ENCODE peak calls at places on chromosomes 13 and 19, in ten cellular contexts. One of them, this sample, is unnamed.

GRCh38 chr13:48976677-48977625 is 1.2 kb downstream of the FNDC3A start:
- DNase-seq in activated T-cell treated with anti-CD3 and anti-CD28 coated beads for 1 hour: no peak
- DNase-seq in amniotic stem cell: no peak
- DNase-seq in activated CD4-positive, alpha-beta T cell treated with anti-CD3 and anti-CD28 coated beads for 1 hour: no peak
- DNase-seq in A172: peak
- DNase-seq in stimulated activated CD8-positive, alpha-beta memory T cell treated with anti-CD3 and anti-CD28 coated beads, Interleukin-4, amount 100 ng/mL, for 48 hours: no peak
- DNase-seq in T-helper 1 cell: no peak
- DNase-seq in MCF 10A: peak
- DNase-seq in GM23248: peak
- DNase-seq in EL: peak
- DNase-seq in this sample: peak

GRCh38 chr13:41060723-41061074 is 610 bp upstream of the WBP4 start:
- DNase-seq in activated T-cell treated with anti-CD3 and anti-CD28 coated beads for 1 hour: peak
- DNase-seq in amniotic stem cell: peak
- DNase-seq in activated CD4-positive, alpha-beta T cell treated with anti-CD3 and anti-CD28 coated beads for 1 hour: peak
- DNase-seq in A172: peak
- DNase-seq in stimulated activated CD8-positive, alpha-beta memory T cell treated with anti-CD3 and anti-CD28 coated beads, Interleukin-4, amount 100 ng/mL, for 48 hours: peak
- DNase-seq in T-helper 1 cell: peak
- DNase-seq in MCF 10A: peak
- DNase-seq in GM23248: peak
- DNase-seq in EL: peak
- DNase-seq in this sample: peak

GRCh38 chr19:48308695-48309586 is 16.4 kb upstream of the EMP3 start:
- DNase-seq in activated T-cell treated with anti-CD3 and anti-CD28 coated beads for 1 hour: no peak
- DNase-seq in amniotic stem cell: no peak
- DNase-seq in activated CD4-positive, alpha-beta T cell treated with anti-CD3 and anti-CD28 coated beads for 1 hour: no peak
- DNase-seq in A172: no peak
- DNase-seq in stimulated activated CD8-positive, alpha-beta memory T cell treated with anti-CD3 and anti-CD28 coated beads, Interleukin-4, amount 100 ng/mL, for 48 hours: no peak
- DNase-seq in T-helper 1 cell: no peak
- DNase-seq in MCF 10A: no peak
- DNase-seq in GM23248: no peak
- DNase-seq in EL: peak
- DNase-seq in this sample: peak

GRCh38 chr13:100646030-100646673 is 28.4 kb downstream of the TMTC4 start:
- DNase-seq in activated T-cell treated with anti-CD3 and anti-CD28 coated beads for 1 hour: no peak
- DNase-seq in amniotic stem cell: no peak
- DNase-seq in activated CD4-positive, alpha-beta T cell treated with anti-CD3 and anti-CD28 coated beads for 1 hour: no peak
- DNase-seq in A172: peak
- DNase-seq in stimulated activated CD8-positive, alpha-beta memory T cell treated with anti-CD3 and anti-CD28 coated beads, Interleukin-4, amount 100 ng/mL, for 48 hours: no peak
- DNase-seq in T-helper 1 cell: no peak
- DNase-seq in MCF 10A: peak
- DNase-seq in GM23248: peak
- DNase-seq in EL: peak
- DNase-seq in this sample: peak

GRCh38 chr19:52722062-52723005 is 12.5 kb downstream of the ZNF611 start:
- DNase-seq in activated T-cell treated with anti-CD3 and anti-CD28 coated beads for 1 hour: no peak
- DNase-seq in amniotic stem cell: peak
- DNase-seq in activated CD4-positive, alpha-beta T cell treated with anti-CD3 and anti-CD28 coated beads for 1 hour: no peak
- DNase-seq in A172: peak
- DNase-seq in stimulated activated CD8-positive, alpha-beta memory T cell treated with anti-CD3 and anti-CD28 coated beads, Interleukin-4, amount 100 ng/mL, for 48 hours: no peak
- DNase-seq in T-helper 1 cell: no peak
- DNase-seq in MCF 10A: peak
- DNase-seq in GM23248: peak
- DNase-seq in EL: peak
- DNase-seq in this sample: peak

GRCh38 chr13:30870916-30871712 is 35.0 kb upstream of the MEDAG start:
- DNase-seq in activated T-cell treated with anti-CD3 and anti-CD28 coated beads for 1 hour: no peak
- DNase-seq in amniotic stem cell: no peak
- DNase-seq in activated CD4-positive, alpha-beta T cell treated with anti-CD3 and anti-CD28 coated beads for 1 hour: no peak
- DNase-seq in A172: no peak
- DNase-seq in stimulated activated CD8-positive, alpha-beta memory T cell treated with anti-CD3 and anti-CD28 coated beads, Interleukin-4, amount 100 ng/mL, for 48 hours: no peak
- DNase-seq in T-helper 1 cell: no peak
- DNase-seq in MCF 10A: no peak
- DNase-seq in GM23248: no peak
- DNase-seq in EL: no peak
- DNase-seq in this sample: no peak

GRCh38 chr13:30565658-30566057 is 52.1 kb upstream of the USPL1 start:
- DNase-seq in activated T-cell treated with anti-CD3 and anti-CD28 coated beads for 1 hour: no peak
- DNase-seq in amniotic stem cell: no peak
- DNase-seq in activated CD4-positive, alpha-beta T cell treated with anti-CD3 and anti-CD28 coated beads for 1 hour: no peak
- DNase-seq in A172: no peak
- DNase-seq in stimulated activated CD8-positive, alpha-beta memory T cell treated with anti-CD3 and anti-CD28 coated beads, Interleukin-4, amount 100 ng/mL, for 48 hours: no peak
- DNase-seq in T-helper 1 cell: no peak
- DNase-seq in MCF 10A: no peak
- DNase-seq in GM23248: no peak
- DNase-seq in EL: no peak
- DNase-seq in this sample: no peak

GRCh38 chr19:51020988-51021651 is 1.6 kb upstream of the KLK10 start:
- DNase-seq in activated T-cell treated with anti-CD3 and anti-CD28 coated beads for 1 hour: no peak
- DNase-seq in amniotic stem cell: no peak
- DNase-seq in activated CD4-positive, alpha-beta T cell treated with anti-CD3 and anti-CD28 coated beads for 1 hour: no peak
- DNase-seq in A172: peak
- DNase-seq in stimulated activated CD8-positive, alpha-beta memory T cell treated with anti-CD3 and anti-CD28 coated beads, Interleukin-4, amount 100 ng/mL, for 48 hours: no peak
- DNase-seq in T-helper 1 cell: no peak
- DNase-seq in MCF 10A: peak
- DNase-seq in GM23248: peak
- DNase-seq in EL: peak
- DNase-seq in this sample: peak

GRCh38 chr13:49956131-49956530 is 20.0 kb upstream of the SPRYD7 start:
- DNase-seq in activated T-cell treated with anti-CD3 and anti-CD28 coated beads for 1 hour: no peak
- DNase-seq in amniotic stem cell: no peak
- DNase-seq in activated CD4-positive, alpha-beta T cell treated with anti-CD3 and anti-CD28 coated beads for 1 hour: no peak
- DNase-seq in A172: no peak
- DNase-seq in stimulated activated CD8-positive, alpha-beta memory T cell treated with anti-CD3 and anti-CD28 coated beads, Interleukin-4, amount 100 ng/mL, for 48 hours: no peak
- DNase-seq in T-helper 1 cell: no peak
- DNase-seq in MCF 10A: no peak
- DNase-seq in GM23248: no peak
- DNase-seq in EL: no peak
- DNase-seq in this sample: no peak

GRCh38 chr13:41488124-41488523 is 30.8 kb downstream of the RGCC start:
- DNase-seq in activated T-cell treated with anti-CD3 and anti-CD28 coated beads for 1 hour: no peak
- DNase-seq in amniotic stem cell: no peak
- DNase-seq in activated CD4-positive, alpha-beta T cell treated with anti-CD3 and anti-CD28 coated beads for 1 hour: no peak
- DNase-seq in A172: no peak
- DNase-seq in stimulated activated CD8-positive, alpha-beta memory T cell treated with anti-CD3 and anti-CD28 coated beads, Interleukin-4, amount 100 ng/mL, for 48 hours: no peak
- DNase-seq in T-helper 1 cell: no peak
- DNase-seq in MCF 10A: no peak
- DNase-seq in GM23248: no peak
- DNase-seq in EL: no peak
- DNase-seq in this sample: no peak

GRCh38 chr13:110319774-110320509 is 12.9 kb downstream of the COL4A2 start:
- DNase-seq in activated T-cell treated with anti-CD3 and anti-CD28 coated beads for 1 hour: no peak
- DNase-seq in amniotic stem cell: no peak
- DNase-seq in activated CD4-positive, alpha-beta T cell treated with anti-CD3 and anti-CD28 coated beads for 1 hour: no peak
- DNase-seq in A172: peak
- DNase-seq in stimulated activated CD8-positive, alpha-beta memory T cell treated with anti-CD3 and anti-CD28 coated beads, Interleukin-4, amount 100 ng/mL, for 48 hours: peak
- DNase-seq in T-helper 1 cell: no peak
- DNase-seq in MCF 10A: peak
- DNase-seq in GM23248: peak
- DNase-seq in EL: peak
- DNase-seq in this sample: peak

GRCh38 chr19:47745010-47745901 is at the start of gene NOP53:
- DNase-seq in activated T-cell treated with anti-CD3 and anti-CD28 coated beads for 1 hour: peak
- DNase-seq in amniotic stem cell: peak
- DNase-seq in activated CD4-positive, alpha-beta T cell treated with anti-CD3 and anti-CD28 coated beads for 1 hour: peak
- DNase-seq in A172: peak
- DNase-seq in stimulated activated CD8-positive, alpha-beta memory T cell treated with anti-CD3 and anti-CD28 coated beads, Interleukin-4, amount 100 ng/mL, for 48 hours: peak
- DNase-seq in T-helper 1 cell: peak
- DNase-seq in MCF 10A: peak
- DNase-seq in GM23248: peak
- DNase-seq in EL: peak
- DNase-seq in this sample: peak

GRCh38 chr19:31897292-31897691 is 448.1 kb upstream of the ZNF507 start:
- DNase-seq in activated T-cell treated with anti-CD3 and anti-CD28 coated beads for 1 hour: no peak
- DNase-seq in amniotic stem cell: no peak
- DNase-seq in activated CD4-positive, alpha-beta T cell treated with anti-CD3 and anti-CD28 coated beads for 1 hour: no peak
- DNase-seq in A172: no peak
- DNase-seq in stimulated activated CD8-positive, alpha-beta memory T cell treated with anti-CD3 and anti-CD28 coated beads, Interleukin-4, amount 100 ng/mL, for 48 hours: no peak
- DNase-seq in T-helper 1 cell: no peak
- DNase-seq in MCF 10A: no peak
- DNase-seq in GM23248: no peak
- DNase-seq in EL: no peak
- DNase-seq in this sample: no peak

GRCh38 chr19:13334801-13335481 is 171.3 kb downstream of the CACNA1A start:
- DNase-seq in activated T-cell treated with anti-CD3 and anti-CD28 coated beads for 1 hour: no peak
- DNase-seq in amniotic stem cell: no peak
- DNase-seq in activated CD4-positive, alpha-beta T cell treated with anti-CD3 and anti-CD28 coated beads for 1 hour: no peak
- DNase-seq in A172: peak
- DNase-seq in stimulated activated CD8-positive, alpha-beta memory T cell treated with anti-CD3 and anti-CD28 coated beads, Interleukin-4, amount 100 ng/mL, for 48 hours: no peak
- DNase-seq in T-helper 1 cell: no peak
- DNase-seq in MCF 10A: no peak
- DNase-seq in GM23248: no peak
- DNase-seq in EL: no peak
- DNase-seq in this sample: no peak

GRCh38 chr13:71852082-71852481 is 14.9 kb downstream of the DACH1 start:
- DNase-seq in activated T-cell treated with anti-CD3 and anti-CD28 coated beads for 1 hour: no peak
- DNase-seq in amniotic stem cell: no peak
- DNase-seq in activated CD4-positive, alpha-beta T cell treated with anti-CD3 and anti-CD28 coated beads for 1 hour: no peak
- DNase-seq in A172: no peak
- DNase-seq in stimulated activated CD8-positive, alpha-beta memory T cell treated with anti-CD3 and anti-CD28 coated beads, Interleukin-4, amount 100 ng/mL, for 48 hours: no peak
- DNase-seq in T-helper 1 cell: no peak
- DNase-seq in MCF 10A: no peak
- DNase-seq in GM23248: no peak
- DNase-seq in EL: no peak
- DNase-seq in this sample: no peak

This sample was measured in endothelial cell of umbilical vein.